ENCODE peak calls at places on chromosomes 12 and 14, in seven cellular contexts. K is spleen, M is heart left ventricle, W is IMR-90, O is ovary, U is transverse colon, T is stomach. H is an unnamed sample. For H3K4me1, the result is how much of the 10 kb centered on the place peaks cover.

GRCh38 chr12:88805286-88805685 is 225.0 kb upstream of the KITLG start:
- DNase-seq in K (no peak), M (no peak), W (peak), O (no peak), U (no peak), T (no peak), H (no peak)

GRCh38 chr14:85534435-85534834 is 4.5 kb downstream of the FLRT2 start:
- DNase-seq in K (no peak), M (no peak), W (peak), O (peak), U (no peak), T (no peak), H (no peak)

GRCh38 chr14:61661471-61661988 is 33.8 kb upstream of the HIF1A start:
- DNase-seq in K (no peak), M (no peak), W (peak), O (no peak), U (no peak), T (no peak), H (no peak)

GRCh38 chr12:19388131-19388549 is 51.2 kb upstream of the AEBP2 start:
- DNase-seq in K (no peak), M (no peak), W (peak), O (no peak), U (no peak), T (no peak), H (no peak)

GRCh38 chr14:78950654-78951053 is 780.5 kb downstream of the NRXN3 start:
- DNase-seq in K (no peak), M (no peak), W (peak), O (no peak), U (no peak), T (no peak), H (no peak)

GRCh38 chr12:29148065-29148957 is 767 bp upstream of the FAR2 start:
- DNase-seq in K (peak), M (peak), W (no peak), O (no peak), U (peak), T (no peak), H (no peak)

GRCh38 chr14:75979641-75980422 is 2.0 kb downstream of the TGFB3 start:
- DNase-seq in K (no peak), M (peak), W (no peak), O (peak), U (peak), T (no peak), H (no peak)

GRCh38 chr12:53186745-53187144 is 6.0 kb upstream of the CSAD start:
- DNase-seq in K (no peak), M (no peak), W (no peak), O (no peak), U (no peak), T (no peak), H (no peak)

GRCh38 chr12:96241484-96242256 is 47.5 kb downstream of the ELK3 start:
- DNase-seq in K (peak), M (peak), W (peak), O (no peak), U (peak), T (no peak), H (no peak)

GRCh38 chr12:108816652-108817335 is 40.6 kb downstream of the SSH1 start:
- DNase-seq in K (peak), M (no peak), W (no peak), O (no peak), U (peak), T (no peak), H (no peak)

GRCh38 chr12:81617915-81618314 is 141.2 kb downstream of the PPFIA2 start:
- DNase-seq in K (no peak), M (no peak), W (no peak), O (no peak), U (no peak), T (no peak), H (no peak)

GRCh38 chr12:109432431-109432830 is 44.7 kb downstream of the KCTD10 start:
- DNase-seq in K (no peak), M (no peak), W (no peak), O (no peak), U (no peak), T (no peak), H (no peak)

GRCh38 chr12:100927825-100928224 is 133.2 kb downstream of the ANO4 start:
- DNase-seq in K (no peak), M (no peak), W (peak), O (no peak), U (no peak), T (no peak), H (no peak)

GRCh38 chr12:23949212-23950010 is at the start of gene SOX5:
- DNase-seq in K (no peak), M (peak), W (peak), O (peak), U (no peak), T (peak), H (peak)

GRCh38 chr12:14454098-14454907 is 88.8 kb downstream of the ATF7IP start:
- DNase-seq in K (no peak), M (no peak), W (peak), O (no peak), U (no peak), T (no peak), H (no peak)

GRCh38 chr14:90517431-90517841 is 120.6 kb downstream of the CALM1 start:
- DNase-seq in K (no peak), M (no peak), W (no peak), O (no peak), U (peak), T (peak), H (peak)

GRCh38 chr12:101127521-101128219 is 82.4 kb downstream of the SLC5A8 start:
- DNase-seq in K (no peak), M (no peak), W (peak), O (peak), U (no peak), T (no peak), H (no peak)

GRCh38 chr14:79018846-79019245 is 848.7 kb downstream of the NRXN3 start:
- DNase-seq in K (no peak), M (no peak), W (peak), O (no peak), U (no peak), T (no peak), H (no peak)

GRCh38 chr12:5577239-5577638 is 145.3 kb downstream of the NTF3 start:
- DNase-seq in K (no peak), M (peak), W (no peak), O (no peak), U (peak), T (no peak), H (no peak)

GRCh38 chr14:89279649-89280232 is 137.3 kb downstream of the FOXN3 start:
- DNase-seq in K (no peak), M (no peak), W (no peak), O (no peak), U (no peak), T (no peak), H (no peak)

GRCh38 chr14:35333797-35334743 is 41.9 kb downstream of the PSMA6 start:
- DNase-seq in K (no peak), M (no peak), W (no peak), O (peak), U (no peak), T (no peak), H (no peak)

GRCh38 chr12:57461904-57462306 is 2.3 kb downstream of the GLI1 start:
- DNase-seq in K (no peak), M (peak), W (peak), O (no peak), U (no peak), T (no peak), H (no peak)

GRCh38 chr14:89641495-89642162 is 224.6 kb upstream of the FOXN3 start:
- DNase-seq in K (no peak), M (no peak), W (no peak), O (no peak), U (no peak), T (no peak), H (no peak)

GRCh38 chr12:10385181-10385613 is 4.6 kb downstream of the KLRK1 start:
- DNase-seq in K (no peak), M (no peak), W (peak), O (no peak), U (no peak), T (no peak), H (no peak)

GRCh38 chr14:100192250-100192671 is 32.8 kb upstream of the DEGS2 start:
- DNase-seq in K (peak), M (peak), W (no peak), O (peak), U (peak), T (no peak), H (peak)

GRCh38 chr12:112270673-112271072 is 111.6 kb downstream of the HECTD4 start:
- DNase-seq in K (no peak), M (no peak), W (no peak), O (no peak), U (no peak), T (no peak), H (no peak)

GRCh38 chr14:58796636-58797429 is 159.1 kb downstream of the DACT1 start:
- DNase-seq in K (no peak), M (no peak), W (peak), O (no peak), U (no peak), T (no peak), H (no peak)

DNA sequence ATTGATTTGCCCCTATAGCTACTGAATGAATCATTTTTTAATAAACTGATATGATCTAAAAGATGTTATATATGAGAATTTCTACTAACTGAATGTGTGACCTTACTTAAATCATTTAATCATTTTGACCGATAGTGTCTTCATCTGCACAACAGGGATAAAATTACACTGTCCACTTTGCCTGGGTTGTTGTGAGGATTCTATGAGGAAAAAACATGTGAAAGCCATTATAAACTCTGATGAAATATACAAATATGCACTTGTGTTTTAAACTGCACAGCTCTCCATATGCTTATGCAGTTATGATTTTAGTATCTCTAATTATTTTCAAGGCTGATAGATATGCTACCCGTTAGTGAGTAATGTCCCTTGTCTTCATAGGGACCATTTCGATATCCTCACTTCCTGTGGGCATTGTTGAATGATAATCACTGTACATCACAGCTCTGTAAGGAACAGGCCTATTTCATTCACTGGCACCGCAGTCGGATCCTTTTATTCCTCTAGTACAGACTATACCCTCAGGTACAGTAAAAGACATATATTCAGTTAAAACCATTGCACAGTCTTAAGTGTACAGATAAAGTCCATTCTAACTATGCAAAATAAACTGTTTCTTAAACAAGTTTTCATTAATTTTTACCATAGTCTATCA is 88.7 kb upstream of the RAP1B start:
- DNase-seq in K (no peak), M (no peak), W (no peak), O (no peak), U (no peak), T (no peak), H (no peak)
- H3K4me3 ChIP-seq in K (no peak), M (no peak), W (no peak), O (no peak), U (no peak), T (no peak), H (no peak)

GRCh38 chr12:123528858-123529257 is 4.7 kb downstream of the RILPL1 start:
- DNase-seq in K (no peak), M (no peak), W (no peak), O (no peak), U (no peak), T (no peak), H (no peak)
- TF ChIP-seq POLR2A in K (no peak), M (no peak), W (no peak), O (no peak), U (no peak), T (no peak), H (no peak)

DNA sequence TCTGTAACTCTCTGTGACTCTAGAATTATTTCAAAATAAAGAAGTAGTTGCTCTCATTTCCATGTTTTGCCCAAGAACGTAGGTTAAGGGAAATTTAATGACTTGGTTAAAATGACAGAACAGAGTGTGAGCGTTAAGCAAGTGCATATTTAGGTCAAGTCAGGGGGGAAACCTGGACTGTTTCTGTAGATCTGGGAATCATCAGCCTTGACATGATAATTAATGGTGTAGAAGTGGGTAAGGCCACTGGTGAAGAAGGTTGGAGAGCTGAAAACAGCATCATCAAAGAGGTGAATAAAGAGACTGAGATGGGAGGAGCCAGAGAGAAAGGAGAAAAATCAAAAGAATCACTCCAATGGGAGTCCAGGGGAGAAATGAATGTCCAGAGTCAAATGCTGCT is 49.4 kb upstream of the STK38L start:
- DNase-seq in K (no peak), M (no peak), W (no peak), O (no peak), U (no peak), T (no peak), H (no peak)
- H3K4me1 ChIP-seq in K (under half), M (half or more), W (under half), O (under half), U (under half), T (under half), H (under half)

GRCh38 chr12:49051373-49051764 is 9.2 kb downstream of the KMT2D start:
- DNase-seq in K (peak), M (no peak), W (no peak), O (no peak), U (no peak), T (no peak), H (no peak)
- H3K4me3 ChIP-seq in K (no peak), M (no peak), W (no peak), O (no peak), U (no peak), T (no peak), H (no peak)

GRCh38 chr14:52695481-52696091 is at the start of gene ERO1A:
- DNase-seq in K (peak), M (peak), W (peak), O (peak), U (peak), T (peak), H (peak)
- TF ChIP-seq POLR2A in K (peak), M (no peak), W (peak), O (peak), U (peak), T (no peak), H (peak)

GRCh38 chr12:12874014-12874413 is 17.3 kb upstream of the GPRC5A start:
- DNase-seq in K (no peak), M (no peak), W (no peak), O (no peak), U (no peak), T (no peak), H (no peak)

GRCh38 chr12:12872934-12873275 is 18.5 kb upstream of the GPRC5A start:
- DNase-seq in K (no peak), M (no peak), W (peak), O (no peak), U (no peak), T (no peak), H (no peak)

GRCh38 chr12:12872139-12872933 is 19.0 kb upstream of the GPRC5A start:
- DNase-seq in K (no peak), M (no peak), W (peak), O (no peak), U (peak), T (peak), H (no peak)

GRCh38 chr12:12870454-12870853 is 20.9 kb upstream of the GPRC5A start:
- DNase-seq in K (no peak), M (no peak), W (peak), O (no peak), U (no peak), T (no peak), H (no peak)

DNA sequence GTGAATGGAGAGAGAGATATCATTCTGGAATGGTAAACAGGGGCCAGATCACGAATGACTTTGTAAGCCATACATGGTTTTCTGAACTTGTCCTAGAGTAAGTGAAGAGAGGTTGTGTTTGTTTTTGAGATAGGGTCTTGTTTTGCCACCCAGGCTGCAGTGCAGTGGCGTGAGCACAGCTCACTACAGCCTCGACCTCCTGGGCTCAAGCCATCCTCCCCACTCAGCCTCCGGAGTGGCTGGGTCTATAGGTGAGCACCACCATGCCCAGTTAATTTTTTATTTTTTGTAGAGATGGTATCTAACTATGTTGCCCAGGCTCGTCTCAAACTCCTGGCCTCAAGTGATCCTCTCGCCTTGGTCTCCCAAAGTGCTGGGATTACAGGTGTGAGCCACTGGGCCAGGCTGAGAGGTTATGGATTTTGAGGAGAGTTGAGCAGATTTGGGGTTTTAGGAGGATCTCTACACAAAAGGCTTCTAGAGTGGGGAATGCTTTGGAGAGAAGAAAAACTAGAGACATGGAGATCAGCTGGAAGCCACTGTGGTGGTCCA is 19.7 kb upstream of the GPRC5A start:
- DNase-seq in K (no peak), M (no peak), W (no peak), O (no peak), U (no peak), T (no peak), H (no peak)
- H3K4me1 ChIP-seq in K (under half), M (under half), W (under half), O (under half), U (under half), T (under half), H (under half)

DNA sequence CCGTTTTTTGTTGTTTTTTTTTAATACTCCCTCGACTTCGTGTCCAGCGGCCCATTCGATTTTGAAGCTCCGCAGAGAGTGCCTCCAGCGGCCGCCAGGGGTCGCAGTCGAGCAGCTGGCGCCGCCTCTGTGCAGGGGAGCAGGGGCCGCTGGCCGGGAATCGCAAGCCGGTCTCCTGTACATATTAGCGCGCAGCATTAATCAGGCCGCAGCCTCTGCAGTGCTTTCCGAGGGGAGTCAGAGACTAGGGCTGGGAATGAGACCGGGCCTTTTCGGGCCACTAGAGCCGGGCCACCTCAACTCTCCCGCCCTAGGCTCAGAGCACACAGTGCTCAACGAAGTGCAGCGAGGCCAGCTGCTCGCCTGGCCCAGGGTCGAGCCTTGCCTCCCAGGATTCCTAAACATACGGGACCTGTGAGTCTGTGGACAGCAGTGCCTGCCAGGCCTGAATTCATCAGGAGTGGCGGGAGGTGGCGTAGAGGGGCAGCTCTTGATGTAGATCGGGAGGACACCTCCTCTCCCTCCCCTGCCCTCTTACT is 81.8 kb downstream of the EMP1 start:
- DNase-seq in K (peak), M (peak), W (peak), O (peak), U (peak), T (peak), H (peak)
- H3K4me3 ChIP-seq in K (peak), M (no peak), W (no peak), O (no peak), U (no peak), T (no peak), H (no peak)

GRCh38 chr14:65229431-65230286 is 127.3 kb upstream of the MAX start:
- DNase-seq in K (peak), M (peak), W (no peak), O (peak), U (peak), T (peak), H (peak)
- TF ChIP-seq POLR2A in K (no peak), M (no peak), W (no peak), O (no peak), U (no peak), T (no peak), H (peak)

H was measured in body of pancreas.